ENCODE peak calls at places on chromosome 1, in eight cellular contexts. One of them, this sample, is unnamed.

GRCh38 chr1:83632906-83633305 is 366.0 kb downstream of the TTLL7 start:
- DNase-seq in anterior cingulate cortex: no peak
- DNase-seq in glutamatergic neuron: no peak
- DNase-seq in NCI-H345: no peak
- DNase-seq in M059J: no peak
- DNase-seq in cardiac fibroblast: no peak
- DNase-seq in iPS-NIHi11: no peak
- DNase-seq in Ammon's horn: no peak
- DNase-seq in this sample: no peak

GRCh38 chr1:156599811-156600210 is 1.5 kb downstream of the GPATCH4 start:
- DNase-seq in Ammon's horn: no peak
- DNase-seq in M059J: peak; percentile 15
- DNase-seq in glutamatergic neuron: no peak
- DNase-seq in cardiac fibroblast: peak; percentile 30
- DNase-seq in iPS-NIHi11: no peak
- DNase-seq in anterior cingulate cortex: no peak
- DNase-seq in NCI-H345: no peak
- DNase-seq in this sample: no peak

GRCh38 chr1:22916469-22916817 is 56.2 kb downstream of the LACTBL1 start:
- DNase-seq in cardiac fibroblast: no peak
- DNase-seq in glutamatergic neuron: peak; percentile 32
- DNase-seq in anterior cingulate cortex: peak; percentile 63
- DNase-seq in iPS-NIHi11: peak; percentile 45
- DNase-seq in Ammon's horn: peak; percentile 83
- DNase-seq in NCI-H345: peak; percentile 94
- DNase-seq in M059J: no peak
- DNase-seq in this sample: no peak

GRCh38 chr1:15956150-15956549 is 19.8 kb downstream of the ZBTB17 start:
- DNase-seq in M059J: peak; percentile 50
- DNase-seq in cardiac fibroblast: peak; percentile 63
- DNase-seq in anterior cingulate cortex: no peak
- DNase-seq in glutamatergic neuron: no peak
- DNase-seq in NCI-H345: no peak
- DNase-seq in Ammon's horn: no peak
- DNase-seq in iPS-NIHi11: no peak
- DNase-seq in this sample: no peak

GRCh38 chr1:26833432-26834405 is 7.2 kb downstream of the ZDHHC18 start:
- DNase-seq in cardiac fibroblast: no peak
- DNase-seq in Ammon's horn: no peak
- DNase-seq in M059J: no peak
- DNase-seq in NCI-H345: no peak
- DNase-seq in iPS-NIHi11: no peak
- DNase-seq in anterior cingulate cortex: no peak
- DNase-seq in glutamatergic neuron: no peak
- DNase-seq in this sample: peak; percentile 83

GRCh38 chr1:156281281-156282142 is 1.1 kb downstream of the SMG5 start:
- DNase-seq in M059J: peak; percentile 45
- DNase-seq in anterior cingulate cortex: no peak
- DNase-seq in iPS-NIHi11: no peak
- DNase-seq in NCI-H345: peak; percentile 61
- DNase-seq in cardiac fibroblast: peak; percentile 61
- DNase-seq in glutamatergic neuron: no peak
- DNase-seq in Ammon's horn: no peak
- DNase-seq in this sample: no peak

GRCh38 chr1:116794804-116795481 is 40.7 kb downstream of the CD2 start:
- DNase-seq in cardiac fibroblast: no peak
- DNase-seq in anterior cingulate cortex: no peak
- DNase-seq in iPS-NIHi11: no peak
- DNase-seq in glutamatergic neuron: no peak
- DNase-seq in M059J: no peak
- DNase-seq in Ammon's horn: no peak
- DNase-seq in NCI-H345: no peak
- DNase-seq in this sample: no peak

GRCh38 chr1:37558411-37558810 is 1.7 kb downstream of the DNALI1 start:
- DNase-seq in NCI-H345: no peak
- DNase-seq in M059J: no peak
- DNase-seq in anterior cingulate cortex: no peak
- DNase-seq in glutamatergic neuron: no peak
- DNase-seq in cardiac fibroblast: no peak
- DNase-seq in Ammon's horn: no peak
- DNase-seq in iPS-NIHi11: no peak
- DNase-seq in this sample: no peak

GRCh38 chr1:226919995-226920394 is 20.1 kb upstream of the COQ8A start:
- DNase-seq in glutamatergic neuron: no peak
- DNase-seq in Ammon's horn: no peak
- DNase-seq in anterior cingulate cortex: no peak
- DNase-seq in iPS-NIHi11: no peak
- DNase-seq in cardiac fibroblast: no peak
- DNase-seq in NCI-H345: no peak
- DNase-seq in M059J: no peak
- DNase-seq in this sample: no peak

GRCh38 chr1:2229032-2229920 is 1.2 kb downstream of the SKI start:
- DNase-seq in glutamatergic neuron: no peak
- DNase-seq in anterior cingulate cortex: peak; percentile 72
- DNase-seq in iPS-NIHi11: no peak
- DNase-seq in NCI-H345: peak; percentile 68
- DNase-seq in cardiac fibroblast: peak; percentile 63
- DNase-seq in M059J: peak; percentile 71
- DNase-seq in Ammon's horn: peak; percentile 90
- DNase-seq in this sample: peak; percentile 77

GRCh38 chr1:167441222-167441621 is 77.1 kb downstream of the CD247 start:
- DNase-seq in glutamatergic neuron: no peak
- DNase-seq in iPS-NIHi11: no peak
- DNase-seq in cardiac fibroblast: no peak
- DNase-seq in M059J: no peak
- DNase-seq in Ammon's horn: no peak
- DNase-seq in anterior cingulate cortex: no peak
- DNase-seq in NCI-H345: no peak
- DNase-seq in this sample: no peak

GRCh38 chr1:158180741-158181576 is at the start of gene CD1D:
- DNase-seq in cardiac fibroblast: peak; percentile 21
- DNase-seq in Ammon's horn: peak; percentile 23
- DNase-seq in M059J: no peak
- DNase-seq in NCI-H345: no peak
- DNase-seq in anterior cingulate cortex: no peak
- DNase-seq in iPS-NIHi11: peak; percentile 59
- DNase-seq in glutamatergic neuron: peak; percentile 60
- DNase-seq in this sample: peak; percentile 38

GRCh38 chr1:147236959-147237791 is 5.3 kb upstream of the CHD1L start:
- DNase-seq in glutamatergic neuron: no peak
- DNase-seq in NCI-H345: no peak
- DNase-seq in cardiac fibroblast: no peak
- DNase-seq in anterior cingulate cortex: no peak
- DNase-seq in iPS-NIHi11: no peak
- DNase-seq in Ammon's horn: no peak
- DNase-seq in M059J: no peak
- DNase-seq in this sample: peak; percentile 62

GRCh38 chr1:215567491-215568286 is 585 bp downstream of the KCTD3 start:
- DNase-seq in anterior cingulate cortex: peak; percentile 24
- DNase-seq in Ammon's horn: peak; percentile 75
- DNase-seq in iPS-NIHi11: peak; percentile 80
- DNase-seq in glutamatergic neuron: peak; percentile 61
- DNase-seq in cardiac fibroblast: peak; percentile 62
- DNase-seq in NCI-H345: peak; percentile 61
- DNase-seq in M059J: peak; percentile 81
- DNase-seq in this sample: peak; percentile 51

GRCh38 chr1:7009741-7010525 is 224.7 kb downstream of the CAMTA1 start:
- DNase-seq in iPS-NIHi11: no peak
- DNase-seq in Ammon's horn: no peak
- DNase-seq in anterior cingulate cortex: no peak
- DNase-seq in M059J: no peak
- DNase-seq in cardiac fibroblast: no peak
- DNase-seq in glutamatergic neuron: no peak
- DNase-seq in NCI-H345: no peak
- DNase-seq in this sample: no peak

GRCh38 chr1:36166938-36167910 is 11.3 kb downstream of the MAP7D1 start:
- DNase-seq in cardiac fibroblast: peak; percentile 68
- DNase-seq in Ammon's horn: no peak
- DNase-seq in M059J: peak; percentile 82
- DNase-seq in glutamatergic neuron: no peak
- DNase-seq in anterior cingulate cortex: no peak
- DNase-seq in NCI-H345: no peak
- DNase-seq in iPS-NIHi11: no peak
- DNase-seq in this sample: no peak

GRCh38 chr1:211698161-211699026 is 23.0 kb upstream of the NEK2 start:
- DNase-seq in glutamatergic neuron: peak; percentile 93
- DNase-seq in M059J: peak; percentile 72
- DNase-seq in Ammon's horn: peak; percentile 89
- DNase-seq in NCI-H345: peak; percentile 70
- DNase-seq in anterior cingulate cortex: peak; percentile 64
- DNase-seq in iPS-NIHi11: peak; percentile 91
- DNase-seq in cardiac fibroblast: peak; percentile 66
- DNase-seq in this sample: peak; percentile 85

GRCh38 chr1:27887215-27888035 is 15.1 kb downstream of the THEMIS2 start:
- DNase-seq in glutamatergic neuron: no peak
- DNase-seq in NCI-H345: no peak
- DNase-seq in M059J: no peak
- DNase-seq in cardiac fibroblast: no peak
- DNase-seq in anterior cingulate cortex: no peak
- DNase-seq in Ammon's horn: peak; percentile 50
- DNase-seq in iPS-NIHi11: no peak
- DNase-seq in this sample: peak; percentile 59

GRCh38 chr1:234899041-234899787 is 229.4 kb downstream of the TOMM20 start:
- DNase-seq in M059J: peak; percentile 91
- DNase-seq in anterior cingulate cortex: no peak
- DNase-seq in glutamatergic neuron: no peak
- DNase-seq in iPS-NIHi11: peak; percentile 38
- DNase-seq in NCI-H345: peak; percentile 93
- DNase-seq in cardiac fibroblast: peak; percentile 80
- DNase-seq in Ammon's horn: no peak
- DNase-seq in this sample: no peak

GRCh38 chr1:227785812-227786608 is 29.5 kb upstream of the PRSS38 start:
- DNase-seq in anterior cingulate cortex: no peak
- DNase-seq in NCI-H345: no peak
- DNase-seq in cardiac fibroblast: no peak
- DNase-seq in Ammon's horn: no peak
- DNase-seq in iPS-NIHi11: peak; percentile 8
- DNase-seq in glutamatergic neuron: no peak
- DNase-seq in M059J: no peak
- DNase-seq in this sample: no peak

GRCh38 chr1:39094685-39095084 is 68.5 kb downstream of the NDUFS5 start:
- DNase-seq in M059J: no peak
- DNase-seq in NCI-H345: no peak
- DNase-seq in cardiac fibroblast: no peak
- DNase-seq in glutamatergic neuron: no peak
- DNase-seq in anterior cingulate cortex: no peak
- DNase-seq in Ammon's horn: no peak
- DNase-seq in iPS-NIHi11: no peak
- DNase-seq in this sample: no peak

GRCh38 chr1:165828103-165828558 is 717 bp downstream of the UCK2 start:
- DNase-seq in cardiac fibroblast: no peak
- DNase-seq in Ammon's horn: peak; percentile 50
- DNase-seq in M059J: peak; percentile 58
- DNase-seq in NCI-H345: peak; percentile 60
- DNase-seq in glutamatergic neuron: peak; percentile 66
- DNase-seq in iPS-NIHi11: peak; percentile 74
- DNase-seq in anterior cingulate cortex: peak; percentile 19
- DNase-seq in this sample: peak; percentile 53

GRCh38 chr1:104733866-104734265 is 984.2 kb downstream of the AMY1C start:
- DNase-seq in iPS-NIHi11: no peak
- DNase-seq in glutamatergic neuron: no peak
- DNase-seq in cardiac fibroblast: no peak
- DNase-seq in NCI-H345: no peak
- DNase-seq in anterior cingulate cortex: no peak
- DNase-seq in M059J: no peak
- DNase-seq in Ammon's horn: no peak
- DNase-seq in this sample: no peak

GRCh38 chr1:79104617-79105016 is 98.1 kb upstream of the ADGRL4 start:
- DNase-seq in NCI-H345: no peak
- DNase-seq in M059J: no peak
- DNase-seq in Ammon's horn: no peak
- DNase-seq in iPS-NIHi11: no peak
- DNase-seq in glutamatergic neuron: no peak
- DNase-seq in anterior cingulate cortex: no peak
- DNase-seq in cardiac fibroblast: no peak
- DNase-seq in this sample: no peak

GRCh38 chr1:232211149-232211548 is 418.8 kb downstream of the SIPA1L2 start:
- DNase-seq in iPS-NIHi11: peak; percentile 63
- DNase-seq in anterior cingulate cortex: no peak
- DNase-seq in Ammon's horn: no peak
- DNase-seq in glutamatergic neuron: peak; percentile 42
- DNase-seq in NCI-H345: no peak
- DNase-seq in cardiac fibroblast: no peak
- DNase-seq in M059J: no peak
- DNase-seq in this sample: no peak

GRCh38 chr1:161905269-161905884 is 118.3 kb downstream of the OLFML2B start:
- DNase-seq in cardiac fibroblast: peak; percentile 59
- DNase-seq in iPS-NIHi11: peak; percentile 39
- DNase-seq in NCI-H345: no peak
- DNase-seq in glutamatergic neuron: no peak
- DNase-seq in Ammon's horn: no peak
- DNase-seq in anterior cingulate cortex: no peak
- DNase-seq in M059J: no peak
- DNase-seq in this sample: peak; percentile 13

GRCh38 chr1:212485895-212486590 is 53.3 kb downstream of the NENF start:
- DNase-seq in NCI-H345: peak; percentile 83
- DNase-seq in iPS-NIHi11: peak; percentile 60
- DNase-seq in anterior cingulate cortex: no peak
- DNase-seq in Ammon's horn: no peak
- DNase-seq in glutamatergic neuron: peak; percentile 51
- DNase-seq in cardiac fibroblast: peak; percentile 97
- DNase-seq in M059J: peak; percentile 100
- DNase-seq in this sample: peak; percentile 69

GRCh38 chr1:109969430-109969829 is 15.1 kb upstream of the AHCYL1 start:
- DNase-seq in M059J: peak; percentile 71
- DNase-seq in glutamatergic neuron: no peak
- DNase-seq in iPS-NIHi11: no peak
- DNase-seq in anterior cingulate cortex: no peak
- DNase-seq in cardiac fibroblast: peak; percentile 69
- DNase-seq in Ammon's horn: no peak
- DNase-seq in NCI-H345: no peak
- DNase-seq in this sample: no peak

GRCh38 chr1:194445244-194445643 is 1258.8 kb upstream of the B3GALT2 start:
- DNase-seq in iPS-NIHi11: no peak
- DNase-seq in Ammon's horn: no peak
- DNase-seq in cardiac fibroblast: no peak
- DNase-seq in NCI-H345: no peak
- DNase-seq in glutamatergic neuron: no peak
- DNase-seq in M059J: no peak
- DNase-seq in anterior cingulate cortex: no peak
- DNase-seq in this sample: no peak

GRCh38 chr1:56639210-56639609 is 5.9 kb upstream of the PRKAA2 start:
- DNase-seq in anterior cingulate cortex: no peak
- DNase-seq in M059J: peak; percentile 7
- DNase-seq in cardiac fibroblast: no peak
- DNase-seq in Ammon's horn: no peak
- DNase-seq in NCI-H345: no peak
- DNase-seq in iPS-NIHi11: no peak
- DNase-seq in glutamatergic neuron: no peak
- DNase-seq in this sample: no peak

GRCh38 chr1:3148171-3148570 is 79.2 kb downstream of the PRDM16 start:
- DNase-seq in NCI-H345: no peak
- DNase-seq in anterior cingulate cortex: no peak
- DNase-seq in Ammon's horn: no peak
- DNase-seq in M059J: no peak
- DNase-seq in iPS-NIHi11: no peak
- DNase-seq in glutamatergic neuron: no peak
- DNase-seq in cardiac fibroblast: no peak
- DNase-seq in this sample: no peak

GRCh38 chr1:206672844-206673758 is 11.6 kb upstream of the MAPKAPK2 start:
- DNase-seq in M059J: no peak
- DNase-seq in anterior cingulate cortex: no peak
- DNase-seq in glutamatergic neuron: no peak
- DNase-seq in iPS-NIHi11: no peak
- DNase-seq in Ammon's horn: no peak
- DNase-seq in cardiac fibroblast: peak; percentile 68
- DNase-seq in NCI-H345: no peak
- DNase-seq in this sample: no peak

GRCh38 chr1:53683986-53684740 is 54.8 kb downstream of the GLIS1 start:
- DNase-seq in M059J: peak; percentile 21
- DNase-seq in Ammon's horn: no peak
- DNase-seq in iPS-NIHi11: peak; percentile 59
- DNase-seq in NCI-H345: no peak
- DNase-seq in glutamatergic neuron: no peak
- DNase-seq in anterior cingulate cortex: no peak
- DNase-seq in cardiac fibroblast: no peak
- DNase-seq in this sample: no peak

GRCh38 chr1:230818411-230818810 is 49.9 kb downstream of the C1orf198 start:
- DNase-seq in anterior cingulate cortex: no peak
- DNase-seq in Ammon's horn: no peak
- DNase-seq in iPS-NIHi11: no peak
- DNase-seq in NCI-H345: no peak
- DNase-seq in M059J: no peak
- DNase-seq in glutamatergic neuron: no peak
- DNase-seq in cardiac fibroblast: no peak
- DNase-seq in this sample: no peak